ENCODE peak calls at places on chromosomes 5 and 9, in eight cellular contexts. T is HepG2, Z is HCT116, I is A549, P is H1, R is SK-N-SH, Q is K562, F is GM12878. C is an unnamed sample.
A peak's percentile ranks its signal among the peaks of the same experiment; 100 is the strongest.

GRCh38 chr5:76952795-76953536 is at the start of gene CRHBP:
- DNase-seq in Q (no peak), R (peak; percentile 40), Z (no peak), F (no peak), P (no peak), T (no peak), I (no peak), C (no peak)

GRCh38 chr9:123059472-123060220 is 26.2 kb downstream of the GPR21 start:
- DNase-seq in F (no peak), I (no peak), P (no peak), Z (no peak), T (peak; percentile 10), Q (no peak), R (no peak), C (no peak)

GRCh38 chr5:136749016-136749415 is 383.7 kb upstream of the TRPC7 start:
- DNase-seq in Z (no peak), R (no peak), Q (no peak), I (no peak), T (no peak), P (no peak), F (no peak), C (no peak)

GRCh38 chr5:163259495-163259894 is 177.9 kb upstream of the CCNG1 start:
- DNase-seq in T (no peak), Q (no peak), P (no peak), Z (no peak), I (no peak), R (no peak), F (no peak), C (no peak)

GRCh38 chr9:84349706-84350105 is 9.1 kb upstream of the SLC28A3 start:
- DNase-seq in F (no peak), T (no peak), P (no peak), R (no peak), Z (no peak), Q (no peak), I (no peak), C (no peak)

GRCh38 chr5:121805931-121806330 is 45.8 kb upstream of the FTMT start:
- DNase-seq in Q (no peak), T (peak; percentile 1), R (peak; percentile 6), Z (no peak), P (no peak), F (no peak), I (no peak), C (no peak)

GRCh38 chr5:139812323-139812722 is 16.7 kb downstream of the PSD2 start:
- DNase-seq in Z (no peak), P (no peak), R (no peak), I (no peak), T (no peak), F (no peak), Q (no peak), C (no peak)

GRCh38 chr5:65809817-65810531 is 88.0 kb downstream of the NLN start:
- DNase-seq in P (no peak), Q (peak; percentile 42), T (no peak), F (no peak), R (peak; percentile 50), Z (no peak), I (no peak), C (no peak)

GRCh38 chr5:181052526-181052927 is 12.5 kb downstream of the BTNL9 start:
- DNase-seq in I (no peak), F (no peak), R (no peak), P (no peak), Q (peak; percentile 81), Z (no peak), T (no peak), C (no peak)

GRCh38 chr9:16870606-16871357 is at the start of gene BNC2:
- DNase-seq in T (no peak), F (no peak), Z (no peak), P (no peak), I (peak; percentile 61), R (peak; percentile 84), Q (no peak), C (peak; percentile 48)

GRCh38 chr5:135379052-135379654 is 19.9 kb downstream of the MACROH2A1 start:
- DNase-seq in F (no peak), P (no peak), Z (no peak), R (no peak), T (no peak), Q (no peak), I (no peak), C (no peak)

GRCh38 chr9:101437806-101438232 is 2.2 kb upstream of the ALDOB start:
- DNase-seq in T (peak; percentile 76), Q (no peak), P (no peak), R (no peak), F (no peak), Z (no peak), I (no peak), C (no peak)

GRCh38 chr5:9230355-9230754 is 315.5 kb downstream of the SEMA5A start:
- DNase-seq in T (no peak), Q (no peak), Z (no peak), P (no peak), F (no peak), I (no peak), R (no peak), C (no peak)

GRCh38 chr5:75363726-75364495 is 26.9 kb downstream of the HMGCR start:
- DNase-seq in I (no peak), Z (no peak), F (no peak), Q (peak; percentile 4), P (no peak), R (no peak), T (no peak), C (no peak)

GRCh38 chr9:129033216-129033615 is 3.2 kb upstream of the MIGA2 start:
- DNase-seq in P (no peak), Z (no peak), F (no peak), Q (peak; percentile 69), R (no peak), I (no peak), T (no peak), C (no peak)

GRCh38 chr5:145826869-145827268 is 8.3 kb downstream of the PRELID2 start:
- DNase-seq in I (no peak), R (no peak), F (no peak), Q (no peak), P (no peak), Z (no peak), T (no peak), C (no peak)

GRCh38 chr9:2603621-2604020 is 18.0 kb upstream of the VLDLR start:
- DNase-seq in Z (no peak), Q (no peak), T (no peak), F (no peak), I (no peak), P (no peak), R (no peak), C (no peak)

GRCh38 chr9:131651599-131651998 is 88.3 kb downstream of the RAPGEF1 start:
- DNase-seq in T (peak; percentile 13), Z (no peak), P (no peak), F (no peak), R (no peak), Q (no peak), I (no peak), C (no peak)
- TF ChIP-seq MAX in T (no peak), Z (no peak), P (no peak), F (no peak), R (no peak), Q (no peak), I (no peak), C (no peak)

GRCh38 chr9:110125763-110126351 is 82.1 kb downstream of the C9orf152 start:
- DNase-seq in P (no peak), F (no peak), R (no peak), Z (no peak), I (no peak), T (no peak), Q (no peak), C (no peak)

GRCh38 chr9:110121170-110121569 is 86.8 kb downstream of the C9orf152 start:
- DNase-seq in F (no peak), T (no peak), R (no peak), Z (no peak), Q (no peak), P (no peak), I (no peak), C (no peak)

GRCh38 chr9:110126457-110126856 is 81.5 kb downstream of the C9orf152 start:
- DNase-seq in F (no peak), T (no peak), Q (no peak), I (no peak), R (no peak), P (no peak), Z (no peak), C (peak; percentile 75)

GRCh38 chr9:110125207-110125751 is 82.7 kb downstream of the C9orf152 start:
- DNase-seq in Q (no peak), T (peak; percentile 95), I (peak; percentile 62), P (peak; percentile 71), F (no peak), Z (no peak), R (no peak), C (peak; percentile 81)

GRCh38 chr9:110123364-110124095 is 84.4 kb downstream of the C9orf152 start:
- DNase-seq in T (no peak), Z (no peak), R (no peak), F (no peak), P (no peak), Q (no peak), I (no peak), C (no peak)
- H3K27ac ChIP-seq in T (no peak overlapping the region), Z (no peak overlapping the region), R (peak overlapping the region; percentile 19), F (no peak overlapping the region), P (no peak overlapping the region), Q (no peak overlapping the region), I (peak overlapping the region; percentile 67), C (peak overlapping the region; percentile 16)

GRCh38 chr9:110895141-110895912 is 142.9 kb downstream of the LPAR1 start:
- DNase-seq in R (no peak), Z (no peak), I (no peak), F (no peak), Q (no peak), T (no peak), P (no peak), C (no peak)

GRCh38 chr9:110892689-110893088 is 145.6 kb downstream of the LPAR1 start:
- DNase-seq in F (no peak), T (no peak), P (no peak), R (no peak), Q (no peak), I (no peak), Z (no peak), C (no peak)

GRCh38 chr9:110890416-110890815 is 147.9 kb downstream of the LPAR1 start:
- DNase-seq in I (no peak), Q (no peak), T (no peak), R (no peak), F (no peak), P (no peak), Z (no peak), C (no peak)

GRCh38 chr9:110894731-110895130 is 143.5 kb downstream of the LPAR1 start:
- DNase-seq in I (no peak), R (no peak), P (no peak), F (no peak), Z (no peak), T (no peak), Q (no peak), C (no peak)

GRCh38 chr9:110891760-110892159 is 146.5 kb downstream of the LPAR1 start:
- DNase-seq in P (no peak), F (no peak), I (no peak), Q (no peak), Z (no peak), R (no peak), T (no peak), C (no peak)
- TF ChIP-seq MAX in P (no peak), F (no peak), I (no peak), Q (no peak), Z (no peak), R (no peak), T (no peak), C (no peak)

GRCh38 chr5:102742215-102742614 is 12.9 kb upstream of the PAM start:
- DNase-seq in R (no peak), F (no peak), I (no peak), Q (no peak), P (no peak), T (no peak), Z (no peak), C (no peak)
- H3K27ac ChIP-seq in R (no peak overlapping the region), F (no peak overlapping the region), I (no peak overlapping the region), Q (no peak overlapping the region), P (no peak overlapping the region), T (no peak overlapping the region), Z (no peak overlapping the region), C (no peak overlapping the region)

C was measured in endothelial cell of umbilical vein.